ENCODE peak calls at places on chromosomes 16 and 17, in four cellular contexts. T is tibial nerve, Q is heart left ventricle, O is lower leg skin. N is an unnamed sample.

GRCh38 chr16:9135797-9136196 is 44.4 kb downstream of the HAPSTR1 start:
- DNase-seq in T (no peak), Q (no peak), O (peak; percentile 78), N (no peak)

GRCh38 chr17:49486012-49486641 is 9.0 kb upstream of the NGFR start:
- DNase-seq in T (no peak), Q (no peak), O (no peak), N (no peak)

GRCh38 chr17:20989991-20990855 is 52.6 kb downstream of the USP22 start:
- DNase-seq in T (no peak), Q (no peak), O (peak; percentile 70), N (no peak)

GRCh38 chr16:23509763-23510153 is 536 bp downstream of the GGA2 start:
- DNase-seq in T (no peak), Q (peak; percentile 45), O (no peak), N (no peak)

GRCh38 chr17:419073-419735 is 66.6 kb upstream of the RPH3AL start:
- DNase-seq in T (no peak), Q (no peak), O (no peak), N (no peak)

GRCh38 chr16:19093631-19094541 is 19.9 kb upstream of the ITPRIPL2 start:
- DNase-seq in T (no peak), Q (no peak), O (peak; percentile 59), N (no peak)

GRCh38 chr16:71311553-71312158 is 22.5 kb upstream of the CMTR2 start:
- DNase-seq in T (no peak), Q (no peak), O (no peak), N (no peak)

GRCh38 chr16:17335826-17336492 is 134.8 kb downstream of the XYLT1 start:
- DNase-seq in T (no peak), Q (no peak), O (peak; percentile 90), N (no peak)

GRCh38 chr17:55783684-55784245 is 32.9 kb downstream of the PCTP start:
- DNase-seq in T (peak; percentile 48), Q (peak; percentile 88), O (peak; percentile 96), N (peak; percentile 35)

GRCh38 chr17:4900231-4901107 is 1.1 kb downstream of the C17orf107 start:
- DNase-seq in T (no peak), Q (no peak), O (no peak), N (peak; percentile 51)

GRCh38 chr16:87007907-87008306 is 309.3 kb downstream of the C16orf95 start:
- DNase-seq in T (no peak), Q (no peak), O (no peak), N (no peak)

GRCh38 chr17:81483085-81483861 is 29.3 kb downstream of the ACTG1 start:
- DNase-seq in T (no peak), Q (peak; percentile 80), O (no peak), N (no peak)

GRCh38 chr17:41547921-41548843 is 20.1 kb upstream of the KRT19 start:
- DNase-seq in T (no peak), Q (peak; percentile 43), O (peak; percentile 92), N (peak; percentile 79)

GRCh38 chr17:33522623-33523022 is 229.5 kb upstream of the ASIC2 start:
- DNase-seq in T (no peak), Q (no peak), O (no peak), N (no peak)

GRCh38 chr17:5514976-5515375 is 28.6 kb downstream of the MIS12 start:
- DNase-seq in T (no peak), Q (no peak), O (no peak), N (no peak)

GRCh38 chr17:74368341-74369152 is 1.2 kb downstream of the GPR142 start:
- DNase-seq in T (peak; percentile 60), Q (peak; percentile 81), O (peak; percentile 93), N (peak; percentile 82)

GRCh38 chr16:83310816-83311215 is 497.0 kb upstream of the HSBP1 start:
- DNase-seq in T (no peak), Q (no peak), O (no peak), N (no peak)

GRCh38 chr16:16083421-16084156 is 134.2 kb downstream of the ABCC1 start:
- DNase-seq in T (no peak), Q (no peak), O (no peak), N (no peak)

GRCh38 chr16:10371592-10371991 is 14.3 kb upstream of the ATF7IP2 start:
- DNase-seq in T (no peak), Q (no peak), O (no peak), N (no peak)

GRCh38 chr16:10367616-10368188 is 18.2 kb upstream of the ATF7IP2 start:
- DNase-seq in T (no peak), Q (no peak), O (no peak), N (no peak)

GRCh38 chr16:10370096-10370726 is 15.7 kb upstream of the ATF7IP2 start:
- DNase-seq in T (no peak), Q (no peak), O (no peak), N (no peak)

GRCh38 chr16:10373556-10373955 is 12.3 kb upstream of the ATF7IP2 start:
- DNase-seq in T (no peak), Q (no peak), O (no peak), N (no peak)

DNA sequence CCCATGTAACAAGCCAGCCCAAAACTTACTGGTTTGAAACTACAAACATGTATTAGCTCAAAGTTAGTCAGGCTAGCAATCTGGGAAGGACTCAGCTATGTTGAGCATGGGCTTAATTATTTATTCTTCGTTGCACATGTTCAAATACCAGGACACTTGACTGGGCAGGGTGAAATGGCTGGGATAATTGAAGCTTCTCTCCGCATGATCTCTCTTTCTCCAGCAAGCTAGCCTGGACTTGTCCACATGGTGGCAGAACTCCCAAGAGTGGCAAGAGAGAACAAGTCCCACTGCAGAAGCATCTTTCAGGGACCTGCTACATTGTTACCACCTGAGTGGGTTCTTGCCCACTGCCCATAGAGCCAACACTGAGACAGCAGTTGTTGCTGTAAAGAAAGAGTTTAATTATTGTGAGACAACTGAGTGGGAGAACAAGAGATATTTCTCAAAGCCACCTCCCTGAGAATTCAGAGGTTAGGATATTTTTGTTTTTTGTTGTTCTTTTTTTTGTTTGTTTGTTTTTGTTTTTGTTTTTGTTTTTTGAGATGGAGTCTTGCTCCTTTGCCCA is 16.8 kb upstream of the ATF7IP2 start:
- DNase-seq in T (no peak), Q (no peak), O (no peak), N (no peak)
- TF ChIP-seq CTCF in T (no peak), Q (no peak), O (no peak), N (no peak)

DNA sequence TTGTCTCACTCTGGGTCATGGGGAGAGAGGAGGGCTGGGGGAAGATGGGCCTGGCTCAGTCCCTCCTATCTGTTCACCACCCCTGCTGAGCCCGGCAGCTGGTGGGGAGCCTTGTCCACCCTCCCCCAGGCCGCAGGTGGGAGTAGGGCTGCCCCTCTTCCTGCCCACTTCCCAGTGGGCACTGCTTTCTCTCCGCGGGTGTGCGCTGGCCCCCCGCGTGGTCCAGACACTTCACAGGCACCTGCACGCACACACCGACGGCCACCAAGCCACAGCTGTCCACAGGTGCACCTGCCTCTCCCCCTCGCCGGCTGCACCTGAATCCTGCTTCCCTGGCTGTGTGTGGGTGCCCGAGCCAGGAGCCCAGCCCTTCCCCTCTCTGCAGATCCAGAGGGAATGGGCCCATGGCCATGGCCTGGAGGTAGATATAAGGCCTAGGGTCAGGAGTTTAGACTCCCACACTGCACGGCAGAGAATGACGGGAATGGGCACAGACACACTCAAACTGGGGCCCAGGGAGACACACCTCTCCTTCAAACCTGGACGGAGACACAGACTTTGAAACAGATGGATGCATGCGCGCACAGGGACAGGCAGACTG is 2.0 kb downstream of the NHERF2 start:
- DNase-seq in T (no peak), Q (no peak), O (no peak), N (peak; percentile 56)
- H3K4me3 ChIP-seq in T (no peak overlapping the region), Q (peak overlapping the region; percentile 90), O (no peak overlapping the region), N (peak overlapping the region; percentile 11)

DNA sequence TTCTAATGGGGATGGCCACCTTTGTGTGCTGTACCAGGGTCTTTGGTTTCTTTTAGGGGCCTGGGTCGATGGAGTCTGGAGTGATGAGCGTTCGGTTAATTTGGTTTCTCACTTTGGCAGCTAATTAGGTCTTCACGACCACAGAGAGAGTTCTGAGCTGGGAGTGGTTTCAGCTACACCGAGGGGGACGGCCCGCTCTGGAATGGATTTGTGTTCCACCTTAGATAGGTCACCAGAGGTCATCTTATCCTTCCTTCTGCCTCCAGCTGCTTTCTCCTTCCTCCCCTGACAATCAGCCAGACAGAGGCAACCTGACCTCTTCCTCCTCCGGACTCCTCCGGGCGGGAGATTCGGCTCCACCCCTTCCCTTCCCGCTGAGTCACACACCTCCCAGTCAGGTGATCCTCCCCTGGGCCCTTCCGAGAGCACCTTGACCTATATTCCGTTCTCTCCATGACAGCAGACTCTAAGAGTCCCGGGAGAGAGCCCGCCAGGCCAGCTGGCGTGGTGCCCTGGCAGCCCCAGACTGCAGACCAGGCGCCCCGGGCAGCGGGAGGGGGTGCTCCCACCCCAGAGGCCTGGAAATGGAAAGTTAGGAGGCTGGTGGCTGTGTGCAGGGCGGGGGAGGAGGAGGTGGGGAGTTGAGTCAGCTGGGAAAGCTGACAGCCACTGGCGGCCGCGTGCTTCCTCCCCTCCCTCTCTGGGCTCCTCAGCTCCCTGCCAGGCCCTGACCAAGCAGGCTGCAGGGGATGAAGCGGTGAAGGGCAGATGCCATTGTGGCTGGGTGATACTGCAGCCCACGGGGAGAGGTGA is 44.7 kb downstream of the CHD9 start:
- DNase-seq in T (peak; percentile 70), Q (peak; percentile 96), O (peak; percentile 97), N (peak; percentile 91)
- TF ChIP-seq POLR2A in T (no peak), Q (no peak), O (no peak), N (no peak)

DNA sequence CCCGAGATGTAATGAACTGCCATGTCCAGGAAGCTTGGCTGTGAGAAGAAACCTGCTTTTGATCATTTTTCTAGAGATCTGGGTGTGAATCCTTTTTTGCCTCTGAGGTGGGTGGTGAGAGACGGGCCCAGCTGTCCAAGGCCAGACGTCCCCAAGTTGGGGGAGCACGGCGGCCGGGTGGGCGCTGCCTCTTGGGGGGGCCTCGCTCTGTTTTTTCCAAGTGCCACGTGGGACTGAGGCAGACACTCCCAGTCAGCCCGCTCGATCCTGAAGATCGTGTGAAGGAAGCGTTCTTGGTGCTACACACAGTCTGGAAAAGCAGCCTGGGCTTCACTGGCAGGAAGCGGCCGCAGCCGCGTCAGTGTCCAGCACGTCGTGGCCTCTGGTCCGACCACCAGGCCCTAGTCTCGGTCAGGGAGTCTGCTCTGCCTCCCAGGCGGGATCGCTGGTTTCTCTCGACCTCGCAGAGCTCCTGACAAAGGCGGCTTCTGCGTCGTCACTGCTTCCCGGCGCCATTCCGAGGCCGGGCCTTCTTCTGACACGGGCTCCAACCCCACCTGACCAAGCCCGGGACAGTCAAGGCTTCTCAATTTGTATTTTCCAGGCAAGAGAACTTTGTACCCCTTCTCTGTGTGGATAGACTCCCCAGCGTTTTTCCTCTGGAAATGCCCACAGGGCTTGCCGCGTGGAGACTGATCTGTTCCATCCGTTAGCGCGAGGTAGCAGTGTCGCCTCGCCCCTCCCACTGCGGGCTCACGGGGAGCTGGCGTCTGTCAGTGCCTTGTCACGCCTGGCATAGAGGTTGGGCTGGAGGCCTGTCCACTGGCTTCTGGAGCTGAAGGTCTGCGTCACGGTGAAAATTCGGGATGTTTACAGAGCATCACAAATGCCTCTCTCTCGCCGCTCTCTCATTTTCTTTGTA is 12.4 kb downstream of the PRSS27 start:
- DNase-seq in T (no peak), Q (no peak), O (no peak), N (no peak)
- TF ChIP-seq CTCF in T (no peak), Q (no peak), O (no peak), N (no peak)

DNA sequence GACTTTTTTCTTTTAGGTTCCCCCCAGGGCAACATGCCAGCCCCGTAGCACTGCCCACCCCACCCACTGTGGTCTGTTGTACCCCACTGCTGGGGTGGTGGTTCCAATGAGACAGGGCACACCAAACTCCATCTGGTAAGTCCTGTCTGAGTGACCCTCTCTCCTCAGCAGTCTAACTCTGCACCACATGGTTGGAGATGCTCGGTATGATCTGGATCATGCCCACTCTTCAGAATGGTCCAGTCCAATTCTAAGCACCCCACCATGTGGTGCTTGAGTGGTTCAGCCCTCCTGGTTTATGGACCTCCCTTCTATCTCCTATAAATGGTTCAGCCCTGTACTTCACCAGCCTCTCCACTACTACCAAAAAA is 5.9 kb downstream of the KDM6B start:
- DNase-seq in T (no peak), Q (no peak), O (peak; percentile 76), N (no peak)
- H3K4me3 ChIP-seq in T (no peak overlapping the region), Q (no peak overlapping the region), O (no peak overlapping the region), N (peak overlapping the region; percentile 27)

GRCh38 chr17:17815436-17816200 is 21.2 kb downstream of the SREBF1 start:
- DNase-seq in T (no peak), Q (no peak), O (no peak), N (no peak)
- TF ChIP-seq POLR2A in T (no peak), Q (no peak), O (no peak), N (no peak)

GRCh38 chr16:24834459-24835335 is 11.1 kb upstream of the SLC5A11 start:
- DNase-seq in T (no peak), Q (no peak), O (no peak), N (peak; percentile 60)
- TF ChIP-seq CTCF in T (no peak), Q (peak; percentile 47), O (no peak), N (peak; percentile 31)